ENCODE peak calls at places on chromosomes 3 and 15, in five cellular contexts. O is astrocyte, J is GM23338, K is neural progenitor cell, U is PC-3. R is an unnamed sample. For H3K4me1, the result is how much of the 10 kb centered on the place peaks cover.

GRCh38 chr3:125073506-125073905 is 17.7 kb upstream of the HEG1 start:
- DNase-seq in O (no peak), J (no peak), K (no peak), U (no peak), R (no peak)

GRCh38 chr15:65476942-65477341 is 40.5 kb downstream of the DPP8 start:
- DNase-seq in K (no peak), J (no peak), U (no peak), O (peak), R (no peak)

GRCh38 chr3:193563999-193564398 is 9.3 kb upstream of the ATP13A4 start:
- DNase-seq in U (peak), K (peak), O (no peak), J (peak), R (peak)

GRCh38 chr3:29324180-29324651 is 43.3 kb downstream of the RBMS3 start:
- DNase-seq in K (no peak), J (no peak), U (peak), O (peak), R (no peak)

GRCh38 chr3:173221010-173221409 is 80.0 kb upstream of the SPATA16 start:
- DNase-seq in K (peak), U (peak), O (no peak), J (peak), R (no peak)

GRCh38 chr15:88563638-88564037 is 17.2 kb upstream of the DET1 start:
- DNase-seq in O (peak), K (no peak), J (no peak), U (peak), R (no peak)

GRCh38 chr15:83446904-83447708 is at the start of gene SH3GL3:
- DNase-seq in K (peak), J (peak), O (peak), U (peak), R (no peak)

GRCh38 chr3:186979837-186980236 is 49.5 kb downstream of the ST6GAL1 start:
- DNase-seq in J (no peak), K (no peak), U (peak), O (no peak), R (no peak)

GRCh38 chr15:92277776-92278175 is 115.9 kb upstream of the ST8SIA2 start:
- DNase-seq in O (no peak), J (peak), K (peak), U (peak), R (peak)

GRCh38 chr3:160399347-160400047 is at the start of gene SMC4:
- DNase-seq in O (peak), J (peak), K (peak), U (peak), R (peak)

GRCh38 chr15:81776961-81777360 is 268.9 kb downstream of the MEX3B start:
- DNase-seq in O (no peak), U (no peak), J (no peak), K (no peak), R (no peak)

GRCh38 chr15:101545548-101546505 is 56.3 kb upstream of the PCSK6 start:
- DNase-seq in K (no peak), J (no peak), U (no peak), O (no peak), R (no peak)

GRCh38 chr3:28286595-28286994 is 45.2 kb downstream of the CMC1 start:
- DNase-seq in O (peak), K (peak), U (peak), J (peak), R (peak)

GRCh38 chr15:57522148-57522547 is 69.6 kb upstream of the MYZAP start:
- DNase-seq in J (no peak), O (no peak), U (peak), K (no peak), R (no peak)

GRCh38 chr3:40930131-40930538 is 269.2 kb upstream of the CTNNB1 start:
- DNase-seq in O (no peak), U (no peak), J (no peak), K (no peak), R (no peak)

GRCh38 chr3:14651440-14652251 is at the start of gene CCDC174:
- DNase-seq in K (peak), U (peak), J (peak), O (peak), R (peak)

GRCh38 chr15:48459571-48460461 is 128.6 kb downstream of the DUT start:
- DNase-seq in K (no peak), J (no peak), O (peak), U (peak), R (peak)

GRCh38 chr3:58150800-58151199 is 60.0 kb downstream of the DNASE1L3 start:
- DNase-seq in O (peak), J (no peak), K (no peak), U (no peak), R (no peak)

GRCh38 chr3:189947948-189948723 is 172.6 kb downstream of the P3H2 start:
- DNase-seq in J (peak), K (peak), O (no peak), U (peak), R (peak)

GRCh38 chr3:27089063-27089462 is 280.1 kb downstream of the NEK10 start:
- DNase-seq in O (no peak), K (no peak), U (no peak), J (no peak), R (no peak)

GRCh38 chr15:64893481-64894394 is 18.0 kb upstream of the ANKDD1A start:
- DNase-seq in J (peak), O (peak), K (peak), U (peak), R (peak)

GRCh38 chr15:34789326-34789725 is 6.0 kb downstream of the ACTC1 start:
- DNase-seq in U (no peak), J (no peak), K (no peak), O (no peak), R (no peak)

GRCh38 chr15:23687143-23687470 is at the start of gene NDN:
- DNase-seq in K (peak), U (no peak), J (peak), O (peak), R (no peak)

GRCh38 chr3:2375371-2375770 is 276.7 kb downstream of the CNTN4 start:
- DNase-seq in J (no peak), K (peak), U (no peak), O (no peak), R (no peak)

GRCh38 chr3:192215-192929 is 4.2 kb upstream of the CHL1 start:
- DNase-seq in J (peak), K (no peak), U (no peak), O (no peak), R (no peak)

GRCh38 chr3:59210260-59210659 is 160.4 kb upstream of the CFAP20DC start:
- DNase-seq in U (no peak), K (no peak), O (no peak), J (no peak), R (no peak)

GRCh38 chr15:88255109-88255495 is 1.4 kb downstream of the NTRK3 start:
- DNase-seq in J (peak), O (no peak), U (no peak), K (no peak), R (no peak)

GRCh38 chr15:52783929-52784798 is 6.0 kb downstream of the ONECUT1 start:
- DNase-seq in O (no peak), U (no peak), K (peak), J (peak), R (peak)
- H3K4me1 ChIP-seq in O (under half), U (under half), K (under half), J (half or more), R (under half)

DNA sequence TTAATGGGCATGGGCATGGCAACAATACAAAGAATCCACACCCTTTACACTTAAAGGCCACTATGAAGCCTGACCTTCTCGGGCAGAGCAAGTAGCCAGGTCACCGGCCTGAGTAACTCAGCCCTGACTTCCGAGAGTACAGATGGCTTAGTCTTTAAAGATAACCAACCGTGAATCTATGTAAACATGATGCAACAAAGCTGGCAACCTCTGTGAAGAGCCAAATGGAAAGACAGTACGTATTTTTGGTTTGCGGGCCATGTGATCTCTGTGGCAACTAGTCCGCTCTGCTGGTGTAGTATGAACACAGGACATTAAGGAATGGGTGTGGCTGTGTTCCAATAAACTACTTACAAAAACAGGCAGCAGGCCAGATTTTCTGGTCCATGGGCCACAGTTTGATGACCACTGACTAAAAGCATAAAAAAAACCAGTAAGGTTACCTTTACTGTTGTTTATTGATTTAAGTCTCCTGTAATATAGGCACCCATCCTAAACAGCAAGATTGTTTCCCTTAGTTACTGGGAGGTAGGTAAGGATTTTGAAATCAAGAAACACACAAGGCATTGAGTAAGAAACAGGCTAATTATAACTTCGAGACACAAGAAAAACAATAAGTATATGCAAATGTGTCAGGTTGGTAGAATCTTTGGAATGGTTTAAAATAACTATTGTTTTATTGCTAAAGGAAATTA is 14.5 kb downstream of the RIOX2 start:
- DNase-seq in O (no peak), U (peak), K (no peak), J (no peak), R (no peak)
- H3K27ac ChIP-seq in O (no peak), U (no peak), K (no peak), J (no peak), R (no peak)

DNA sequence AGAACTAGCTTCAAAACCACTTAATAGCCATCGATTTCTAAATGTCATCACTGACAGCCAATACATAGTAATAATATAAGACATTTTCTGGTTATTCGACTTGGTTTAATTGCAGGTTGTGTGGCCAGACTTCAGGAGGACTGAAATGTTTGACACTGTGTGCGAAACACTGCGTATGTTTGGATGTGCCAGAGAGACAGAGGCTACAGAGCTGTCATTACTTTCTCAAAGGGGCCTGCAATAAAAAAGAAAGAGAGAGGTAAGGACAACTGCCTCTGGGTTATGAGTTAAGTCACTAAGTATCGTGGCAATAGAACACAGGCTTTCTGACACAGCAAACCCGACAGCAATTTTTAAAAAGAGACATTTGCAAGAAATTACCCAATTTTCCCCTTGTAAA is 882 bp downstream of the LMOD3 start:
- DNase-seq in J (no peak), O (no peak), U (no peak), K (no peak), R (no peak)
- H2AFZ ChIP-seq in J (no peak), O (no peak), U (peak), K (peak), R (peak)

DNA sequence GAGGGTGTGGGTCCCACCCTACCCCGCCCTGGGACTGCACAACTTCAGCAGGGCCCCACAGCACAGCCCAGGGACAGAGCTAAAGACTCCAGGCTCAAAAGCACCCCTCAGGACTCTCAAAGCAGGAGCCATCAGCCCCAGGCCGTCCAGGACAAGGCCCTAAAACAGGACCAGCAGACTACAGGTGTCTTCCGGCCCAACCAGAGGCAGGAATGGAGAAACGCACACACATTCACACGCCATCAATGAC is 26.1 kb downstream of the ATRIP start:
- DNase-seq in K (no peak), U (peak), J (peak), O (peak), R (no peak)
- H3K4me1 ChIP-seq in K (under half), U (under half), J (under half), O (under half), R (half or more)

DNA sequence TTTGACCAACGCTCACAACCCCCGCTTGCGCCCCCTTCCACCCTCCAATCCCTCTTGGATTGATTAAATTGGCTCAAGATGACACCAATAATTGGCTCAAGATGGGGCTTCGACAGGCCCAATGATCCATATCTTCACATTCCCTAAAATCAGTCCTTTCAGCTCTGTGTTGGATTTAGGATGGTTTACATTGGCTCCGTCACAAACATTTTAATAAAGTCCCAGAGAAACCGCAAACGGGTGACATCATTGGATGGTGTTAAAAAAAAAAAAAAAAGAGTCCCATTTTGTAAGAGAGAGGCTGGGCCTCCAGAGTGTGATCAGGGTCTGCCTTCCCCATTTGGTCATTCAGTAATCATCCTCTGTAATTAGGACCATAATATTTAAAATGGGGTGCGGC is 113.4 kb upstream of the MRPS22 start:
- DNase-seq in J (no peak), K (no peak), O (no peak), U (no peak), R (no peak)
- H3K27ac ChIP-seq in J (no peak), K (no peak), O (no peak), U (no peak), R (no peak)

DNA sequence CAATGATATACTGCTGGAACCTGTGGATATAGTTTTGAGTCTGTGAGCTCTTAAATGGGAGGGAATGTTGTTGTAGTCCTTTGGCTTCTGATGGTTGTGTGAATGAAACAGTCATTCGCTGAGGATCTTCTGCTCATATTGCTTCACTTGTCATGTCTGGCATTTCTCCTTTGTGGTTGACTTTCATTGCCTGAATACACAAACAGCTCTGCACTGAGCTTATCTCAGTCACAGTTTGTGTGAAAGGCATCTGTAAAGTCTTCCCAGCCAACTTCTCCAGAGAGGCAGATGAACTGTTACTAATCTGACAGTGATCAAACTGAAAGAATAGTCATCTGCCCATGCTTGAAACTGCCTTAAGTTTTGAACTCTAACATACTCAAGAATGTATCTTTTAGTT is 59.8 kb downstream of the TMED3 start:
- DNase-seq in O (peak), J (no peak), K (no peak), U (no peak), R (no peak)
- H2AFZ ChIP-seq in O (no peak), J (no peak), K (no peak), U (no peak), R (no peak)

GRCh38 chr3:123641505-123641904 is 56.7 kb upstream of the HACD2 start:
- DNase-seq in J (no peak), U (no peak), O (no peak), K (no peak), R (no peak)
- H3K4me1 ChIP-seq in J (under half), U (under half), O (under half), K (under half), R (under half)